ENCODE peak calls at places on chromosomes 2 and 18, in nine cellular contexts. E is midbrain; G is neuronal stem cell; I is small intestine; Y is AG08395; Q is mesothelial cell of epicardium; V is foreskin keratinocyte; K is stimulated activated CD4-positive, alpha-beta T cell treated with anti-CD3 and anti-CD28 coated beads, TNF-alpha, amount 100 ng/mL, for 4 hours; P is activated gamma-delta T cell treated with Interleukin-2 at 50 U/mL for 16 hours. A is an unnamed sample.

GRCh38 chr2:123816203-123816602 is 208.9 kb upstream of the CNTNAP5 start:
- DNase-seq in E (no peak), G (no peak), I (no peak), Y (no peak), Q (no peak), V (no peak), K (no peak), P (no peak), A (no peak)

GRCh38 chr2:16617282-16618266 is 48.1 kb downstream of the CYRIA start:
- DNase-seq in E (peak), G (peak), I (no peak), Y (peak), Q (no peak), V (no peak), K (no peak), P (no peak), A (peak)

GRCh38 chr2:238127165-238128060 is 11.1 kb upstream of the KLHL30 start:
- DNase-seq in E (no peak), G (no peak), I (no peak), Y (peak), Q (no peak), V (no peak), K (no peak), P (no peak), A (no peak)

GRCh38 chr18:35085450-35086032 is 44.3 kb downstream of the MAPRE2 start:
- DNase-seq in E (no peak), G (no peak), I (peak), Y (no peak), Q (no peak), V (no peak), K (no peak), P (no peak), A (no peak)

GRCh38 chr2:241854342-241855244 is 4.1 kb downstream of the PDCD1 start:
- DNase-seq in E (no peak), G (no peak), I (no peak), Y (no peak), Q (peak), V (no peak), K (no peak), P (no peak), A (no peak)

GRCh38 chr2:209834767-209835166 is 63.1 kb downstream of the UNC80 start:
- DNase-seq in E (no peak), G (no peak), I (no peak), Y (no peak), Q (no peak), V (no peak), K (no peak), P (no peak), A (no peak)

GRCh38 chr2:12704378-12704777 is 12.4 kb upstream of the TRIB2 start:
- DNase-seq in E (no peak), G (no peak), I (no peak), Y (no peak), Q (no peak), V (no peak), K (no peak), P (no peak), A (no peak)

GRCh38 chr2:199851886-199852285 is 894 bp upstream of the FTCDNL1 start:
- DNase-seq in E (no peak), G (no peak), I (no peak), Y (no peak), Q (no peak), V (no peak), K (no peak), P (no peak), A (no peak)

GRCh38 chr18:10242922-10243680 is 211.3 kb upstream of the APCDD1 start:
- DNase-seq in E (peak), G (peak), I (no peak), Y (no peak), Q (no peak), V (no peak), K (no peak), P (no peak), A (no peak)

GRCh38 chr2:181243319-181243718 is 213.9 kb upstream of the ITGA4 start:
- DNase-seq in E (no peak), G (no peak), I (no peak), Y (no peak), Q (no peak), V (no peak), K (no peak), P (no peak), A (no peak)

GRCh38 chr2:111975819-111976218 is 77.4 kb downstream of the MERTK start:
- DNase-seq in E (no peak), G (no peak), I (no peak), Y (no peak), Q (no peak), V (no peak), K (no peak), P (no peak), A (no peak)

GRCh38 chr2:149990965-149991364 is 403.4 kb upstream of the MMADHC start:
- DNase-seq in E (no peak), G (no peak), I (no peak), Y (no peak), Q (no peak), V (no peak), K (no peak), P (no peak), A (no peak)

GRCh38 chr2:71886241-71886640 is 261.4 kb downstream of the CYP26B1 start:
- DNase-seq in E (no peak), G (no peak), I (no peak), Y (no peak), Q (no peak), V (no peak), K (no peak), P (no peak), A (no peak)

GRCh38 chr2:37636209-37637077 is 35.0 kb downstream of the CDC42EP3 start:
- DNase-seq in E (no peak), G (no peak), I (no peak), Y (no peak), Q (no peak), V (no peak), K (no peak), P (no peak), A (no peak)

GRCh38 chr2:118686364-118686763 is 161.1 kb downstream of the EN1 start:
- DNase-seq in E (no peak), G (no peak), I (no peak), Y (peak), Q (no peak), V (no peak), K (no peak), P (no peak), A (no peak)

GRCh38 chr2:177466337-177467195 is 74.0 kb downstream of the AGPS start:
- DNase-seq in E (no peak), G (no peak), I (no peak), Y (no peak), Q (no peak), V (no peak), K (no peak), P (no peak), A (no peak)

GRCh38 chr2:198045227-198045626 is 240.8 kb downstream of the PLCL1 start:
- DNase-seq in E (no peak), G (no peak), I (peak), Y (peak), Q (no peak), V (no peak), K (no peak), P (no peak), A (no peak)

GRCh38 chr2:238704471-238705230 is 143.2 kb upstream of the TWIST2 start:
- DNase-seq in E (no peak), G (no peak), I (no peak), Y (no peak), Q (no peak), V (no peak), K (no peak), P (no peak), A (no peak)

GRCh38 chr2:218832520-218832919 is 917 bp upstream of the PRKAG3 start:
- DNase-seq in E (no peak), G (no peak), I (no peak), Y (peak), Q (no peak), V (no peak), K (no peak), P (no peak), A (no peak)

GRCh38 chr2:220969348-220969747 is 602.8 kb downstream of the EPHA4 start:
- DNase-seq in E (no peak), G (no peak), I (no peak), Y (no peak), Q (no peak), V (no peak), K (no peak), P (no peak), A (no peak)

GRCh38 chr18:70907673-70908072 is 618.8 kb downstream of the SOCS6 start:
- DNase-seq in E (peak), G (no peak), I (no peak), Y (no peak), Q (no peak), V (no peak), K (no peak), P (no peak), A (no peak)

GRCh38 chr18:73199151-73199550 is 331.4 kb upstream of the NETO1 start:
- DNase-seq in E (no peak), G (no peak), I (no peak), Y (no peak), Q (no peak), V (peak), K (no peak), P (no peak), A (no peak)